ENCODE peak calls at places on chromosomes 11 and 22, in four cellular contexts. One of them, this sample, is unnamed.

GRCh38 chr11:2463766-2464277 is 19.0 kb downstream of the KCNQ1 start:
- DNase-seq in K562: no peak
- DNase-seq in HepG2: no peak
- DNase-seq in HCT116: no peak
- DNase-seq in this sample: no peak

GRCh38 chr22:50148166-50148500 is 22.4 kb upstream of the PANX2 start:
- DNase-seq in HCT116: no peak
- DNase-seq in HepG2: no peak
- DNase-seq in K562: no peak
- DNase-seq in this sample: no peak

GRCh38 chr22:23693979-23694680 is 3.3 kb downstream of the RGL4 start:
- DNase-seq in HCT116: no peak
- DNase-seq in HepG2: no peak
- DNase-seq in K562: no peak
- DNase-seq in this sample: no peak

GRCh38 chr22:49561338-49561737 is 266.3 kb downstream of the BRD1 start:
- DNase-seq in HepG2: no peak
- DNase-seq in K562: no peak
- DNase-seq in HCT116: no peak
- DNase-seq in this sample: no peak

GRCh38 chr11:115887316-115887715 is 383.1 kb upstream of the CADM1 start:
- DNase-seq in HCT116: no peak
- DNase-seq in HepG2: no peak
- DNase-seq in K562: no peak
- DNase-seq in this sample: no peak

GRCh38 chr22:32897400-32897799 is 95.9 kb downstream of the TIMP3 start:
- DNase-seq in HCT116: no peak
- DNase-seq in HepG2: no peak
- DNase-seq in K562: peak
- DNase-seq in this sample: no peak

GRCh38 chr11:24932110-24933000 is 435.5 kb downstream of the LUZP2 start:
- DNase-seq in HepG2: no peak
- DNase-seq in HCT116: no peak
- DNase-seq in K562: no peak
- DNase-seq in this sample: no peak

GRCh38 chr11:104547996-104548661 is 350.1 kb downstream of the CASP12 start:
- DNase-seq in K562: no peak
- DNase-seq in HepG2: no peak
- DNase-seq in HCT116: no peak
- DNase-seq in this sample: no peak

GRCh38 chr11:46976182-46976854 is 39.8 kb downstream of the CSTPP1 start:
- DNase-seq in K562: no peak
- DNase-seq in HepG2: no peak
- DNase-seq in HCT116: no peak
- DNase-seq in this sample: no peak

GRCh38 chr11:34308821-34309585 is 48.8 kb downstream of the ABTB2 start:
- DNase-seq in HCT116: no peak
- DNase-seq in K562: no peak
- DNase-seq in HepG2: peak
- DNase-seq in this sample: no peak

GRCh38 chr22:25404556-25404922 is 159.9 kb upstream of the GRK3 start:
- DNase-seq in K562: peak
- DNase-seq in HepG2: peak
- DNase-seq in HCT116: no peak
- DNase-seq in this sample: peak

GRCh38 chr22:25623851-25624250 is 59.4 kb downstream of the GRK3 start:
- DNase-seq in K562: no peak
- DNase-seq in HCT116: no peak
- DNase-seq in HepG2: no peak
- DNase-seq in this sample: no peak

GRCh38 chr11:122900803-122901202 is 18.2 kb downstream of the JHY start:
- DNase-seq in K562: no peak
- DNase-seq in HCT116: no peak
- DNase-seq in HepG2: no peak
- DNase-seq in this sample: no peak

GRCh38 chr11:122155765-122156527 is 39.9 kb upstream of the BLID start:
- DNase-seq in K562: no peak
- DNase-seq in HCT116: no peak
- DNase-seq in HepG2: no peak
- DNase-seq in this sample: no peak

GRCh38 chr22:19822301-19823117 is 32.2 kb downstream of the GNB1L start:
- DNase-seq in HepG2: no peak
- DNase-seq in K562: no peak
- DNase-seq in HCT116: no peak
- DNase-seq in this sample: peak

GRCh38 chr22:17786435-17787158 is 12.3 kb upstream of the BID start:
- DNase-seq in HepG2: peak
- DNase-seq in HCT116: no peak
- DNase-seq in K562: peak
- DNase-seq in this sample: no peak

GRCh38 chr22:48498526-48499331 is 1328.9 kb downstream of the BRD1 start:
- DNase-seq in HepG2: no peak
- DNase-seq in HCT116: no peak
- DNase-seq in K562: no peak
- DNase-seq in this sample: no peak

GRCh38 chr11:77198440-77198849 is 70.4 kb downstream of the MYO7A start:
- DNase-seq in K562: peak
- DNase-seq in HepG2: peak
- DNase-seq in HCT116: peak
- DNase-seq in this sample: peak

DNA sequence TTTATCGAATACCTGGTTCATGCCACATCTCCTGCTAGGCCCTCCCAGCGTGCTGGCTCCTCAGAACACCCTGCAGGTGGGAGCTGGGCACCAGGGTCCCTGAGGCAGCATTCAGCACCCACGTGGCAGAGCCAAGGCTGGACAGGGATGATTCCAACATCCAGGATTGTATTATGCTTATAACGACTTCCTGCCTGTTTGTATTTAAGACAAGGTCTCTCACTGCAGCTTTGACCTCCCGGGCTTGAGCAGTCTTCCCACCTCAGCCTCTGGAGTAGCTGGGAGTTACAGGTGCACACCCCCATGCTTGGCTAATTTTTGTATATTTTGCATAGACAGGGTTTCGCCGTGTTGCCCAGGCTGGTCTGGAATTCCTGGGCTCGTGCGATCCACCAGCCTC is 64.7 kb upstream of the WNT7B start:
- DNase-seq in HCT116: no peak
- DNase-seq in HepG2: no peak
- DNase-seq in K562: no peak
- DNase-seq in this sample: no peak
- TF ChIP-seq ELF1 in HCT116: no peak
- TF ChIP-seq ELF1 in HepG2: no peak
- TF ChIP-seq ELF1 in K562: no peak
- TF ChIP-seq ELF1 in this sample: no peak

DNA sequence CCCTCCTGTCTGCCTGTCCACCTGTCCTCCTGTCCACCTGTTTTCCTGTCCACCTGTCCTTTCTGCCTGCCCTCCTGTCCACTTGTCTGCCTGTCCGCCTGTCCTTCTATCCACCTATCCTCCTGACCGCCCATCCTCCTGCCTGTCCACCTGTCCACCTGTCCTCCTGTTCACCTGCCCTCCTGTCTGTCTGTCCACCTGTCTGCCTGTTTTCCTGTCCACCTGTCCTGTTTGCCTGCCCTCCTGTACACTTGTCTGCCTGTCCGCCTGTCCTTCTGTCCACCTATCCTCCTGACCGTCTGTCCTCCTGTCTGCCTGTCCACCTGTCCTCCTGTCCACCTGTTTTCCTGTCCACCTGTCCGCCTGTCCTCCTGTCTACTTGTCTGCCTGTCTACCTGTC is 682.8 kb downstream of the TBC1D22A start:
- DNase-seq in K562: no peak
- DNase-seq in HCT116: no peak
- DNase-seq in HepG2: no peak
- DNase-seq in this sample: no peak
- TF ChIP-seq ELF1 in K562: no peak
- TF ChIP-seq ELF1 in HCT116: no peak
- TF ChIP-seq ELF1 in HepG2: no peak
- TF ChIP-seq ELF1 in this sample: no peak

DNA sequence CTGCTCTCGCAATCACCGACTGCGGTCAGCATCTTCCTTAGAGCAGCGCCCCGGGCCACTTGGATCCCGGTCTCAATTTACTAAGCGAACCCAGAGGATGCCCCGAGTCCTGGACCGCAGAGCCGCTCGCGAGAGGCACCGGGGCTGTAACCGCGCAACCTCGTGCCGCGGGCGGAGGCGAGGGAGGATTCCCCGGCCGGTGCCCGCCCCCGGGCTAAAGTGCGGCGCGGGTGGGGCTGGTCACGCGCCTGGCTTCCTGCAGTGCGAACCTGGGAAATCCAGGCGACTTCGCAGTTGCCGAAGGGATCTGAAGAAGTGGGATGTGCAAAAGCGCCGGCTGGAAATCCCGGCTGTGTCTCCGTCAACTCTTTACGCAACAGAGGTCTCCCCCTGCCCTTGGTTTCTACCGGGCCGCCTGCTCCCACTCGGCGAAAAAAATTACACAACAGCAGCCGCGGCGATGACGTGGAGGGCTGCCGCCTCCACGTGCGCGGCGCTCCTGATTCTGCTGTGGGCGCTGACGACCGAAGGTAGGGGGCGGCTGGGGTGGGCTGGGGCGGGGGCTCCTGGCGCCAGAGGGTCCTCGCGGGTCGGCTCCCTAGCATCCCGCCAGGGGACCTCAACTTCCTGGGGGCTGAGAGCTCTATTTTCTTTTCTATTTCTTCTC is at the start of gene NCR3LG1:
- DNase-seq in K562: peak
- DNase-seq in HepG2: peak
- DNase-seq in HCT116: no peak
- DNase-seq in this sample: peak
- TF ChIP-seq ELF1 in K562: no peak
- TF ChIP-seq ELF1 in HepG2: no peak
- TF ChIP-seq ELF1 in HCT116: no peak
- TF ChIP-seq ELF1 in this sample: no peak

GRCh38 chr11:43626798-43627197 is 53.7 kb upstream of the HSD17B12 start:
- DNase-seq in HepG2: no peak
- DNase-seq in HCT116: no peak
- DNase-seq in K562: no peak
- DNase-seq in this sample: no peak

GRCh38 chr11:43631732-43632131 is 48.8 kb upstream of the HSD17B12 start:
- DNase-seq in HepG2: no peak
- DNase-seq in K562: no peak
- DNase-seq in HCT116: no peak
- DNase-seq in this sample: no peak

DNA sequence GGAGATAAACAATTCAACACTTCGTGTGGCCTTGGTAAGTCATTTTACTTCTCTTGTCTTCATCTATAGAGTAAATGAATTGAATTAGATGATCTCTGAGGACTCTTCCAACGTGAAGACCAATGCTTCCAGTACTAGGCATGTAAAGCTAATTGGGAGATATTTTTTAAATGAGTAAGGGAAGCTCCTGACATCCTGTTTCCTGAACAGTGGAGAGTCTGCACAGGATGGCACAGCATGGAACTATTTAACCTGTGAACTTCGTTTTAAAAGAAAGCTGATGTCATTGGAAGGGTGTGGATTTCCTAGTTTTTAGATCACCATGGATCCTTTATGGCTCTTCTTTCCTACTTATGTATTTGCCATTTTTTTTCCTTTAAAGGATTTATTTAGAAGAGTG is 48.4 kb upstream of the HSD17B12 start:
- DNase-seq in HepG2: no peak
- DNase-seq in K562: no peak
- DNase-seq in HCT116: no peak
- DNase-seq in this sample: no peak
- TF ChIP-seq ELF1 in HepG2: no peak
- TF ChIP-seq ELF1 in K562: no peak
- TF ChIP-seq ELF1 in HCT116: no peak
- TF ChIP-seq ELF1 in this sample: no peak

GRCh38 chr11:72234514-72234830 is 9.5 kb downstream of the PHOX2A start:
- DNase-seq in K562: no peak
- DNase-seq in HepG2: no peak
- DNase-seq in HCT116: no peak
- DNase-seq in this sample: no peak

GRCh38 chr11:72232260-72233055 is 7.9 kb downstream of the INPPL1 start:
- DNase-seq in K562: no peak
- DNase-seq in HepG2: no peak
- DNase-seq in HCT116: no peak
- DNase-seq in this sample: no peak

GRCh38 chr11:72233056-72233772 is 8.6 kb downstream of the INPPL1 start:
- DNase-seq in HCT116: no peak
- DNase-seq in K562: no peak
- DNase-seq in HepG2: no peak
- DNase-seq in this sample: no peak

GRCh38 chr11:72234920-72235319 is 9.1 kb downstream of the PHOX2A start:
- DNase-seq in HCT116: no peak
- DNase-seq in K562: no peak
- DNase-seq in HepG2: no peak
- DNase-seq in this sample: peak

DNA sequence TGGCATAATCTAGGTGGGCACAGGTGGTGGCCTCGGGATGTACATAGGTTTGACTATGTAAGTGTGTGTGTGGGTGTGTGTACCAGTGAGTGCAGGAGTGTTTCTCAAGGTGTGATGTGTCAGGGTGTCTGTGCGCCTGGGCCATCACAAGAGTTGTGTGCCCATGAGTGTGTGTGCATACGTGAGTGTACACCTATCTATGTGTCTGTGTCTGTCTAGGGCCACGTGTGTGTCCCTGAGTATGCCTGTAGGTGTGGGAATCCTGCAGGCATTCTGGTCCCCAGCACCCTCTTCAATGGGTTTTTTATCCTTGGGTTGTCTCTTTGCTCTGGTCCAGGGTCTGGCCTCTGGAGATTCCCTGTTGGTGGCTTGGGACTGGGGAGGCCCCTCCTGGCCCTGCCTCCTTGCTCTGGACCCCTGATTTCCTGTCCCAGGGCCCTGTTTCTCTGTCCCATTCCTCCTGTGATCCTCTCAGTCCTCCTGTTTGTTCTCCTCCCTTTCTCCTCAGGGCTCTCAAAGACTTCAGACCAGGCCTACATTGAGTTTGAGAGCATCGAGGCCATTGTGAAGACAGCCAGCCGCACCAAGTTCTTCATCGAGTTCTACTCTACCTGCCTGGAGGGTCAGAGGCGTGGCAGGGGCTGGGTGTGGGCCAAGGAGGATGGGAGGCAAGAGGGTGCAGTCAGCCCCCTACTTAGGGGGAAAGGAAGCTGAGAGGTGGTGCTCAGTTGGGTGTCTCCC is 9.4 kb downstream of the INPPL1 start:
- DNase-seq in HepG2: no peak
- DNase-seq in HCT116: no peak
- DNase-seq in K562: no peak
- DNase-seq in this sample: no peak
- TF ChIP-seq ELF1 in HepG2: no peak
- TF ChIP-seq ELF1 in HCT116: no peak
- TF ChIP-seq ELF1 in K562: no peak
- TF ChIP-seq ELF1 in this sample: no peak

This sample was measured in SK-N-SH.